ENCODE peak calls at places on chromosome 6, in six cellular contexts. A is fibroblast of the conjunctiva; R is mesothelial cell of epicardium; T is activated CD4-positive, alpha-beta T cell treated with anti-CD3 and anti-CD28 coated beads, Interleukin-2, amount 50 U/mL, for 24 hours; E is right cardiac atrium; D is AML-193. Q is an unnamed sample.

GRCh38 chr6:136703331-136703846 is 88.9 kb downstream of the MAP3K5 start:
- DNase-seq in A (no peak), R (no peak), T (no peak), E (no peak), D (peak; percentile 11), Q (no peak)

GRCh38 chr6:122049341-122049740 is 350.1 kb upstream of the HSF2 start:
- DNase-seq in A (no peak), R (no peak), T (no peak), E (no peak), D (no peak), Q (no peak)

GRCh38 chr6:23176883-23177282 is 607.5 kb downstream of the HDGFL1 start:
- DNase-seq in A (no peak), R (no peak), T (no peak), E (peak; percentile 16), D (no peak), Q (no peak)

GRCh38 chr6:159608961-159609673 is 83.9 kb downstream of the SOD2 start:
- DNase-seq in A (no peak), R (no peak), T (no peak), E (no peak), D (no peak), Q (no peak)

GRCh38 chr6:30490031-30490876 is 945 bp downstream of the HLA-E start:
- DNase-seq in A (peak; percentile 34), R (no peak), T (peak; percentile 82), E (peak; percentile 75), D (peak; percentile 74), Q (no peak)

GRCh38 chr6:34106900-34107299 is 39.0 kb downstream of the GRM4 start:
- DNase-seq in A (no peak), R (no peak), T (no peak), E (no peak), D (no peak), Q (no peak)

GRCh38 chr6:40735126-40735920 is 148.2 kb upstream of the LRFN2 start:
- DNase-seq in A (no peak), R (no peak), T (no peak), E (no peak), D (no peak), Q (no peak)

GRCh38 chr6:137416376-137417109 is 77.7 kb downstream of the OLIG3 start:
- DNase-seq in A (peak; percentile 30), R (no peak), T (no peak), E (peak; percentile 13), D (no peak), Q (peak; percentile 50)

GRCh38 chr6:119565893-119566292 is 216.3 kb upstream of the MAN1A1 start:
- DNase-seq in A (no peak), R (no peak), T (no peak), E (no peak), D (no peak), Q (no peak)

GRCh38 chr6:116327803-116328527 is 42.8 kb upstream of the DSE start:
- DNase-seq in A (no peak), R (no peak), T (no peak), E (no peak), D (no peak), Q (no peak)

GRCh38 chr6:20893415-20893814 is 359.2 kb downstream of the CDKAL1 start:
- DNase-seq in A (no peak), R (no peak), T (no peak), E (no peak), D (no peak), Q (no peak)

GRCh38 chr6:84733889-84734288 is 30.5 kb downstream of the TBX18 start:
- DNase-seq in A (no peak), R (no peak), T (no peak), E (no peak), D (no peak), Q (no peak)

GRCh38 chr6:3383525-3383924 is 73.3 kb downstream of the SLC22A23 start:
- DNase-seq in A (peak; percentile 21), R (no peak), T (no peak), E (no peak), D (no peak), Q (peak; percentile 4)

GRCh38 chr6:83051386-83052172 is 14.1 kb downstream of the UBE3D start:
- DNase-seq in A (no peak), R (no peak), T (no peak), E (no peak), D (no peak), Q (no peak)

GRCh38 chr6:53236241-53236640 is 87.6 kb upstream of the GCM1 start:
- DNase-seq in A (no peak), R (no peak), T (no peak), E (no peak), D (no peak), Q (no peak)

Q was measured in HS-5.